ENCODE peak calls at places on chromosomes 1 and 21, in seven cellular contexts. One of them, this sample, is unnamed.
A peak's percentile ranks its signal among the peaks of the same experiment; 100 is the strongest.

GRCh38 chr21:41634211-41634694 is 126.3 kb upstream of the TMPRSS2 start:
- DNase-seq in HepG2: no peak
- DNase-seq in K562: no peak
- DNase-seq in SK-N-SH: no peak
- DNase-seq in H1: no peak
- DNase-seq in GM12891: no peak
- DNase-seq in GM12878: no peak
- DNase-seq in this sample: no peak

GRCh38 chr1:37890378-37891014 is 31.1 kb upstream of the MTF1 start:
- DNase-seq in GM12878: peak; percentile 16
- DNase-seq in H1: no peak
- DNase-seq in GM12891: peak; percentile 19
- DNase-seq in K562: peak; percentile 67
- DNase-seq in SK-N-SH: peak; percentile 56
- DNase-seq in HepG2: peak; percentile 75
- DNase-seq in this sample: no peak

GRCh38 chr1:27368872-27369703 is 2.3 kb upstream of the MAP3K6 start:
- DNase-seq in GM12891: no peak
- DNase-seq in H1: no peak
- DNase-seq in HepG2: no peak
- DNase-seq in K562: no peak
- DNase-seq in SK-N-SH: no peak
- DNase-seq in GM12878: no peak
- DNase-seq in this sample: no peak

GRCh38 chr1:164440222-164440621 is 118.8 kb upstream of the PBX1 start:
- DNase-seq in K562: no peak
- DNase-seq in HepG2: no peak
- DNase-seq in GM12878: no peak
- DNase-seq in H1: no peak
- DNase-seq in GM12891: no peak
- DNase-seq in SK-N-SH: peak; percentile 22
- DNase-seq in this sample: no peak

GRCh38 chr1:114310771-114311251 is 157.1 kb upstream of the SYT6 start:
- DNase-seq in SK-N-SH: no peak
- DNase-seq in K562: no peak
- DNase-seq in GM12891: no peak
- DNase-seq in H1: no peak
- DNase-seq in HepG2: no peak
- DNase-seq in GM12878: no peak
- DNase-seq in this sample: no peak

GRCh38 chr1:41497631-41498030 is 13.1 kb upstream of the EDN2 start:
- DNase-seq in K562: no peak
- DNase-seq in GM12891: no peak
- DNase-seq in HepG2: no peak
- DNase-seq in H1: no peak
- DNase-seq in SK-N-SH: no peak
- DNase-seq in GM12878: no peak
- DNase-seq in this sample: no peak

GRCh38 chr1:21334214-21335087 is 44.2 kb upstream of the ECE1 start:
- DNase-seq in SK-N-SH: peak; percentile 59
- DNase-seq in GM12891: peak; percentile 66
- DNase-seq in K562: peak; percentile 72
- DNase-seq in H1: peak; percentile 89
- DNase-seq in GM12878: peak; percentile 91
- DNase-seq in HepG2: no peak
- DNase-seq in this sample: peak; percentile 63

GRCh38 chr1:4213599-4213998 is 313.5 kb upstream of the C1orf174 start:
- DNase-seq in HepG2: no peak
- DNase-seq in SK-N-SH: no peak
- DNase-seq in GM12891: no peak
- DNase-seq in H1: no peak
- DNase-seq in K562: no peak
- DNase-seq in GM12878: no peak
- DNase-seq in this sample: no peak

GRCh38 chr1:204377800-204378608 is 18.3 kb upstream of the PLEKHA6 start:
- DNase-seq in GM12878: no peak
- DNase-seq in GM12891: no peak
- DNase-seq in K562: peak; percentile 46
- DNase-seq in HepG2: peak; percentile 69
- DNase-seq in SK-N-SH: peak; percentile 81
- DNase-seq in H1: peak; percentile 92
- DNase-seq in this sample: no peak

GRCh38 chr21:32336711-32337110 is 38.1 kb downstream of the MRAP start:
- DNase-seq in K562: no peak
- DNase-seq in SK-N-SH: no peak
- DNase-seq in GM12891: no peak
- DNase-seq in HepG2: no peak
- DNase-seq in GM12878: no peak
- DNase-seq in H1: no peak
- DNase-seq in this sample: no peak

DNA sequence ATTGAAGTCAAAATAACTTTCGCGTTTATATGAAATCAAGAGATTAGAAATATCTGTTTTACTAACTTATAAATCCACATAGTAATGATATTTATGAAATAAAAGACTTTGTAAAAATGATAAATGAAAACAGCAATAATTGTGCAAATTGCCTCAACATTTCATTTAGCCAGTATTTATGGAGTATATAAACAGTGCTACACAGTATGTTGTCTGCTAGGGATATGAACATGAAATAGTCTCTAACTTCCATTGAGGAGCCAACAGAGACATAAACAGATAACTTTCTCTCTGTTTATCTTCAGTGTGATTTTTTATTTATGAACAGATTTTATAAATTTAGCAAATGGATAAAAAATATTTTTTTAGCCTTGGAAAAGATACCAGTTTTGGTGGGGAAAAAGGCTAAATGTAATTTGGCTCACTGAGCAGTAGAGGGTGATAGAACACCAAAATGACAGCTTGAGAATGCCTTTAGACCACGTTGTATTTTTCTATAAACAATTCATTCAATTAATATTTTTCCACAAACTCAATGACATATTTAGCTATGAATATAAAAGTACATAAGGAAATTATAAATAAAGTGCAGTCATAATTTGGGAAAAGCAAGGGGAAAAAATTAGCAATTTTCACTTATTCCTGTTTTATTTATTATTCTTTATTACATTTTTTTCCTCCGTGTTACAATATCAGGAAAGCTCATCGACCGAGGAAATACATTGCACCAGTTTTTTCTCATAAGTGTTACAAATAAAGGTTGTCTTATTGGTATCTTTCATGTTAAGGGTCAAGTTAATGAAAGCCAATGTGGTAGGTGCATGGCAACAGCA is 47.4 kb upstream of the EEIG2 start:
- DNase-seq in K562: peak; percentile 68
- DNase-seq in GM12878: no peak
- DNase-seq in H1: no peak
- DNase-seq in SK-N-SH: peak; percentile 41
- DNase-seq in HepG2: no peak
- DNase-seq in GM12891: no peak
- DNase-seq in this sample: no peak
- TF ChIP-seq TAF1 in K562: no peak
- TF ChIP-seq TAF1 in GM12878: no peak
- TF ChIP-seq TAF1 in H1: no peak
- TF ChIP-seq TAF1 in SK-N-SH: no peak
- TF ChIP-seq TAF1 in HepG2: no peak
- TF ChIP-seq TAF1 in GM12891: no peak
- TF ChIP-seq TAF1 in this sample: no peak

GRCh38 chr1:56376188-56376984 is 203.0 kb downstream of the PLPP3 start:
- DNase-seq in GM12891: no peak
- DNase-seq in GM12878: no peak
- DNase-seq in H1: peak; percentile 58
- DNase-seq in K562: no peak
- DNase-seq in HepG2: no peak
- DNase-seq in SK-N-SH: peak; percentile 6
- DNase-seq in this sample: no peak

GRCh38 chr1:56378376-56379070 is 200.8 kb downstream of the PLPP3 start:
- DNase-seq in SK-N-SH: peak; percentile 68
- DNase-seq in H1: no peak
- DNase-seq in HepG2: peak; percentile 21
- DNase-seq in GM12878: no peak
- DNase-seq in K562: no peak
- DNase-seq in GM12891: no peak
- DNase-seq in this sample: no peak

GRCh38 chr1:56374026-56374974 is 205.1 kb downstream of the PLPP3 start:
- DNase-seq in H1: no peak
- DNase-seq in SK-N-SH: peak; percentile 68
- DNase-seq in GM12891: no peak
- DNase-seq in HepG2: no peak
- DNase-seq in K562: no peak
- DNase-seq in GM12878: no peak
- DNase-seq in this sample: no peak

GRCh38 chr1:56377407-56377806 is 202.0 kb downstream of the PLPP3 start:
- DNase-seq in K562: no peak
- DNase-seq in HepG2: no peak
- DNase-seq in GM12891: no peak
- DNase-seq in H1: no peak
- DNase-seq in SK-N-SH: no peak
- DNase-seq in GM12878: no peak
- DNase-seq in this sample: no peak

DNA sequence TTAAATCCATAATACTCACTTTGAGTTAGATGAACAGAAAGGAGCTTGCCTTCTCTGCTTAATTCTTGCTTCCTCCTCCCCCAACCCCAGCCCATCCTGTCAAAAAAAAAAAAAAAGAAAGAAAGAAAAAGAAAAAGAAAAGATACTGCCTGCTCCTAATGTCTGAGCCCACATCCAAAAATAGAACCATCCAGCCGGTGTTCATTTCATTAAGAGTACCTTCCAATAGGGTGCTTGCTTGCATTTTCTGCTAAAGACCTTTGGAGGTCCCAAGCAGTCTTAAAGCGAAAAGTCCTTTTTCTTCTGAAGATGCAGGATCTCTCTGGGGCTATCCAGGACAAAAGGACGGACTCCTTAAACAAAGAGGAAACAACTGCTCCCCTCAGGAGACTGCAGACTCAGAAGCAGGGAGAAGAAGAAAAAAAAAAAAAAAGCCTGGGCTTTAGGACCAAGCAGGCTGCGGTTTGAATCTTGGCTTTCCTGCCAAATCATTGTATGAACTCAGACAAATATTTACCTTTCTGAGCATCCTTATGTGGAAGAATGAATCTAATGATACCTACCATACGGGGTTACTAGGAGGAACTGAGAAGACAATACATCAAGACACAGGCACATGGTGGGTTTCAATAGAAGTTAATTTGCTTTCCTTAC is 204.1 kb downstream of the PLPP3 start:
- DNase-seq in GM12878: no peak
- DNase-seq in HepG2: no peak
- DNase-seq in H1: no peak
- DNase-seq in SK-N-SH: no peak
- DNase-seq in K562: no peak
- DNase-seq in GM12891: no peak
- DNase-seq in this sample: no peak
- TF ChIP-seq TAF1 in GM12878: no peak
- TF ChIP-seq TAF1 in HepG2: no peak
- TF ChIP-seq TAF1 in H1: no peak
- TF ChIP-seq TAF1 in SK-N-SH: no peak
- TF ChIP-seq TAF1 in K562: no peak
- TF ChIP-seq TAF1 in GM12891: no peak
- TF ChIP-seq TAF1 in this sample: no peak

GRCh38 chr1:48139275-48139674 is 83.2 kb upstream of the SLC5A9 start:
- DNase-seq in HepG2: no peak
- DNase-seq in GM12891: no peak
- DNase-seq in GM12878: no peak
- DNase-seq in H1: no peak
- DNase-seq in SK-N-SH: no peak
- DNase-seq in K562: no peak
- DNase-seq in this sample: no peak
- TF ChIP-seq TAF1 in HepG2: no peak
- TF ChIP-seq TAF1 in GM12891: no peak
- TF ChIP-seq TAF1 in GM12878: no peak
- TF ChIP-seq TAF1 in H1: no peak
- TF ChIP-seq TAF1 in SK-N-SH: no peak
- TF ChIP-seq TAF1 in K562: no peak
- TF ChIP-seq TAF1 in this sample: no peak

DNA sequence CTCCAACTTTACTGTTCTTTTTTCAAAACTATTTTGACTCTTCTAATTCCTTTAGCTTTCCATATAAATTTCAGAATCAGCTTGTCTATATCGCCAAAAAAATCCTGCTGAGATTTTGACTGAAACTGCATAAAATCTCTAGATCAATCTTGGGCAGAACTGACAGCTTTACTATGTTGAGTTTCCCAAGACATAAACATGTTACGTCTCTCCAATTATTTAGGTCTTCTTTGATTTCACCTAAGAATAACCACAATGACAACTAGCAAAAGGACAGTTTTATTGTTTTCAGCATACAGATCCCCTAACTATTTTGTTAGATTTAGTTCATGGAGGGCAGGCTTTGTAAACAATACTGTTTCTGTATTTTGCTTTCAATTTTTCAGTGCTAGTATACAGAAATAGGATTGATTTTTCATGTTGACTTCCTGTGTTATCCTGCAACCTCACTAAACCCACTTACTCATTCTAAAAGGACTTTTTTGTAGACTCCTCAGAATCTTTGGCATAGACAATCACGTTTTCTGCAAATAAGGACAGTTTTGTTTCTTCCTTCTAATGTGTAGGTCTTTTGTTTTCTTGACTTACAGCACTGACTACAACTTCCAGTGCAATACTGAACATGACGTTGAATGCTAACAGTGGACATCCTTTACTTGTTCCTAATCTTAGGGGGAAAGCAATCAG is 63.4 kb downstream of the NPHP4 start:
- DNase-seq in SK-N-SH: no peak
- DNase-seq in K562: no peak
- DNase-seq in GM12891: no peak
- DNase-seq in HepG2: no peak
- DNase-seq in H1: no peak
- DNase-seq in GM12878: no peak
- DNase-seq in this sample: no peak
- TF ChIP-seq TAF1 in SK-N-SH: no peak
- TF ChIP-seq TAF1 in K562: no peak
- TF ChIP-seq TAF1 in GM12891: no peak
- TF ChIP-seq TAF1 in HepG2: no peak
- TF ChIP-seq TAF1 in H1: no peak
- TF ChIP-seq TAF1 in GM12878: no peak
- TF ChIP-seq TAF1 in this sample: no peak

DNA sequence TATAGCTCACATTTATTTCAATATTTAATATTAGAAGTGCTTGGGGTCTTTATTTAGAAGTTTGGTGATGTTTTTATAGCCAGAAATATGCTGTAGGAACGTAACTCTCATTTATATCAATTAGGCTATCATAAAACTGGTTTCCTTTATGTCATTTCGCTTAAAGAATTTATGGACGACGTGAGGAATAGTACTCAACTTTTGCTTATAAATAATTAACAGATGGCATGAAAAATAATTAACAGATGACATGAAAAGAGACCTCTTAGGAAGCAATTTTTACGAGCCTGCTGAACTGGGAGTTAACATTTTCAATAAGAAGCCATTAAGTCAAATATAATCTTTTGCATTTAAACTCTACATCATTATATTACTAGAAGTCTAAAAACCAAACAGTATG is 123.5 kb downstream of the OLFML2B start:
- DNase-seq in GM12891: no peak
- DNase-seq in GM12878: no peak
- DNase-seq in K562: no peak
- DNase-seq in H1: no peak
- DNase-seq in SK-N-SH: no peak
- DNase-seq in HepG2: no peak
- DNase-seq in this sample: no peak
- TF ChIP-seq TAF1 in GM12891: no peak
- TF ChIP-seq TAF1 in GM12878: no peak
- TF ChIP-seq TAF1 in K562: no peak
- TF ChIP-seq TAF1 in H1: no peak
- TF ChIP-seq TAF1 in SK-N-SH: no peak
- TF ChIP-seq TAF1 in HepG2: no peak
- TF ChIP-seq TAF1 in this sample: no peak

GRCh38 chr21:44370027-44370735 is 16.8 kb downstream of the TRPM2 start:
- DNase-seq in GM12891: no peak
- DNase-seq in GM12878: no peak
- DNase-seq in K562: peak; percentile 50
- DNase-seq in H1: peak; percentile 77
- DNase-seq in HepG2: peak; percentile 54
- DNase-seq in SK-N-SH: peak; percentile 71
- DNase-seq in this sample: no peak
- TF ChIP-seq TAF1 in GM12891: no peak
- TF ChIP-seq TAF1 in GM12878: no peak
- TF ChIP-seq TAF1 in K562: no peak
- TF ChIP-seq TAF1 in H1: no peak
- TF ChIP-seq TAF1 in HepG2: no peak
- TF ChIP-seq TAF1 in SK-N-SH: no peak
- TF ChIP-seq TAF1 in this sample: no peak

This sample was measured in GM12892.